ENCODE peak calls at places on chromosome 1, in six cellular contexts. S is heart left ventricle, Q is endothelial cell, R is ureter, U is left cardiac atrium, E is DMS153. O is an unnamed sample.
A peak's percentile ranks its signal among the peaks of the same experiment; 100 is the strongest.

GRCh38 chr1:153774780-153775431 is at the start of gene SLC27A3:
- DNase-seq in E (peak; percentile 66), U (peak; percentile 86), R (peak; percentile 86), Q (no peak), S (peak; percentile 68), O (peak; percentile 64)

GRCh38 chr1:228416217-228416971 is at the start of gene TRIM17:
- DNase-seq in S (no peak), Q (peak; percentile 70), U (no peak), R (peak; percentile 69), E (peak; percentile 26), O (peak; percentile 27)

GRCh38 chr1:81654147-81654546 is 146.6 kb upstream of the ADGRL2 start:
- DNase-seq in R (no peak), E (no peak), S (no peak), U (no peak), Q (no peak), O (no peak)

GRCh38 chr1:10694274-10694632 is 102.2 kb downstream of the CASZ1 start:
- DNase-seq in U (no peak), S (no peak), Q (no peak), R (no peak), E (peak; percentile 64), O (no peak)

GRCh38 chr1:240092301-240093119 is 827 bp downstream of the FMN2 start:
- DNase-seq in Q (peak; percentile 49), R (no peak), E (no peak), U (no peak), S (no peak), O (peak; percentile 11)

GRCh38 chr1:189646066-189646465 is 831.6 kb downstream of the BRINP3 start:
- DNase-seq in R (no peak), S (no peak), E (no peak), Q (no peak), U (no peak), O (no peak)

GRCh38 chr1:216785760-216786159 is 62.5 kb upstream of the ESRRG start:
- DNase-seq in Q (no peak), E (no peak), U (no peak), R (no peak), S (peak; percentile 33), O (no peak)

GRCh38 chr1:88923224-88923623 is 31.9 kb upstream of the GTF2B start:
- DNase-seq in U (no peak), Q (no peak), S (no peak), E (no peak), R (no peak), O (no peak)

GRCh38 chr1:84435159-84435558 is 36.9 kb downstream of the DNASE2B start:
- DNase-seq in R (no peak), U (no peak), E (no peak), Q (no peak), S (no peak), O (no peak)

GRCh38 chr1:117095237-117095636 is 26.3 kb downstream of the TRIM45 start:
- DNase-seq in S (no peak), U (no peak), E (no peak), Q (no peak), R (no peak), O (no peak)

GRCh38 chr1:47696404-47696910 is 258.6 kb downstream of the FOXD2 start:
- DNase-seq in R (no peak), E (peak; percentile 71), Q (no peak), S (no peak), U (no peak), O (no peak)

GRCh38 chr1:36366091-36366661 is 19.5 kb downstream of the STK40 start:
- DNase-seq in E (no peak), Q (no peak), S (peak; percentile 89), R (no peak), U (no peak), O (no peak)

GRCh38 chr1:24018611-24019580 is 38.8 kb upstream of the SRSF10 start:
- DNase-seq in S (peak; percentile 97), E (peak; percentile 14), U (peak; percentile 97), R (peak; percentile 97), Q (peak; percentile 70), O (peak; percentile 99)

GRCh38 chr1:110084226-110085078 is 14.0 kb upstream of the ALX3 start:
- DNase-seq in U (peak; percentile 67), S (no peak), E (no peak), R (peak; percentile 56), Q (no peak), O (peak; percentile 32)

GRCh38 chr1:247357781-247358211 is 26.1 kb upstream of the ZNF496 start:
- DNase-seq in U (peak; percentile 37), E (no peak), R (no peak), S (peak; percentile 42), Q (no peak), O (peak; percentile 91)